ENCODE peak calls at places on chromosomes 4 and X, in ten cellular contexts. One of them, this sample, is unnamed.

GRCh38 chr4:98446499-98447375 is 185.6 kb downstream of the RAP1GDS1 start:
- DNase-seq in endodermal cell: no peak
- DNase-seq in AG10803: peak
- DNase-seq in cardiac fibroblast: peak
- DNase-seq in GM20000: peak
- DNase-seq in NCI-H1930: no peak
- DNase-seq in activated CD4-positive, alpha-beta T cell treated with anti-CD3 and anti-CD28 coated beads, Interleukin-2, amount 10 ng/mL, durations not matched to agents 7 days and 5 days: peak
- DNase-seq in NCI-H345: no peak
- DNase-seq in HFF-Myc: no peak
- DNase-seq in pancreas: no peak
- DNase-seq in this sample: no peak

GRCh38 chr4:71941001-71941400 is 90.8 kb upstream of the NPFFR2 start:
- DNase-seq in pancreas: no peak
- DNase-seq in cardiac fibroblast: peak
- DNase-seq in HFF-Myc: no peak
- DNase-seq in AG10803: peak
- DNase-seq in GM20000: peak
- DNase-seq in endodermal cell: peak
- DNase-seq in activated CD4-positive, alpha-beta T cell treated with anti-CD3 and anti-CD28 coated beads, Interleukin-2, amount 10 ng/mL, durations not matched to agents 7 days and 5 days: no peak
- DNase-seq in NCI-H345: peak
- DNase-seq in NCI-H1930: no peak
- DNase-seq in this sample: no peak

GRCh38 chr4:7025040-7025602 is 18.1 kb upstream of the TADA2B start:
- DNase-seq in GM20000: no peak
- DNase-seq in cardiac fibroblast: no peak
- DNase-seq in AG10803: no peak
- DNase-seq in NCI-H1930: no peak
- DNase-seq in endodermal cell: no peak
- DNase-seq in NCI-H345: no peak
- DNase-seq in pancreas: no peak
- DNase-seq in HFF-Myc: no peak
- DNase-seq in activated CD4-positive, alpha-beta T cell treated with anti-CD3 and anti-CD28 coated beads, Interleukin-2, amount 10 ng/mL, durations not matched to agents 7 days and 5 days: no peak
- DNase-seq in this sample: no peak

GRCh38 chrX:46574941-46575381 is 1.4 kb downstream of the CHST7 start:
- DNase-seq in HFF-Myc: no peak
- DNase-seq in cardiac fibroblast: no peak
- DNase-seq in AG10803: no peak
- DNase-seq in endodermal cell: peak
- DNase-seq in NCI-H1930: peak
- DNase-seq in activated CD4-positive, alpha-beta T cell treated with anti-CD3 and anti-CD28 coated beads, Interleukin-2, amount 10 ng/mL, durations not matched to agents 7 days and 5 days: peak
- DNase-seq in pancreas: no peak
- DNase-seq in GM20000: peak
- DNase-seq in NCI-H345: peak
- DNase-seq in this sample: no peak

GRCh38 chr4:109833756-109834155 is 6.0 kb downstream of the RRH start:
- DNase-seq in NCI-H1930: no peak
- DNase-seq in activated CD4-positive, alpha-beta T cell treated with anti-CD3 and anti-CD28 coated beads, Interleukin-2, amount 10 ng/mL, durations not matched to agents 7 days and 5 days: no peak
- DNase-seq in AG10803: no peak
- DNase-seq in GM20000: no peak
- DNase-seq in NCI-H345: no peak
- DNase-seq in pancreas: no peak
- DNase-seq in endodermal cell: no peak
- DNase-seq in cardiac fibroblast: no peak
- DNase-seq in HFF-Myc: no peak
- DNase-seq in this sample: no peak

GRCh38 chr4:40918330-40918729 is 168.6 kb downstream of the NSUN7 start:
- DNase-seq in cardiac fibroblast: peak
- DNase-seq in endodermal cell: no peak
- DNase-seq in NCI-H345: peak
- DNase-seq in GM20000: no peak
- DNase-seq in pancreas: no peak
- DNase-seq in NCI-H1930: no peak
- DNase-seq in activated CD4-positive, alpha-beta T cell treated with anti-CD3 and anti-CD28 coated beads, Interleukin-2, amount 10 ng/mL, durations not matched to agents 7 days and 5 days: no peak
- DNase-seq in HFF-Myc: no peak
- DNase-seq in AG10803: peak
- DNase-seq in this sample: peak

GRCh38 chr4:75696551-75696950 is 23.3 kb upstream of the G3BP2 start:
- DNase-seq in endodermal cell: no peak
- DNase-seq in GM20000: no peak
- DNase-seq in NCI-H345: no peak
- DNase-seq in AG10803: no peak
- DNase-seq in HFF-Myc: no peak
- DNase-seq in cardiac fibroblast: no peak
- DNase-seq in NCI-H1930: no peak
- DNase-seq in activated CD4-positive, alpha-beta T cell treated with anti-CD3 and anti-CD28 coated beads, Interleukin-2, amount 10 ng/mL, durations not matched to agents 7 days and 5 days: no peak
- DNase-seq in pancreas: no peak
- DNase-seq in this sample: no peak

GRCh38 chrX:150575415-150575814 is 7.0 kb downstream of the MTM1 start:
- DNase-seq in GM20000: no peak
- DNase-seq in NCI-H1930: no peak
- DNase-seq in HFF-Myc: no peak
- DNase-seq in pancreas: no peak
- DNase-seq in cardiac fibroblast: peak
- DNase-seq in AG10803: peak
- DNase-seq in endodermal cell: no peak
- DNase-seq in activated CD4-positive, alpha-beta T cell treated with anti-CD3 and anti-CD28 coated beads, Interleukin-2, amount 10 ng/mL, durations not matched to agents 7 days and 5 days: peak
- DNase-seq in NCI-H345: peak
- DNase-seq in this sample: no peak

GRCh38 chr4:88660446-88661294 is 37.0 kb downstream of the NAP1L5 start:
- DNase-seq in pancreas: no peak
- DNase-seq in AG10803: peak
- DNase-seq in endodermal cell: no peak
- DNase-seq in HFF-Myc: peak
- DNase-seq in cardiac fibroblast: peak
- DNase-seq in NCI-H1930: no peak
- DNase-seq in NCI-H345: no peak
- DNase-seq in GM20000: no peak
- DNase-seq in activated CD4-positive, alpha-beta T cell treated with anti-CD3 and anti-CD28 coated beads, Interleukin-2, amount 10 ng/mL, durations not matched to agents 7 days and 5 days: no peak
- DNase-seq in this sample: no peak

GRCh38 chrX:45843518-45843917 is 642.8 kb upstream of the DIPK2B start:
- DNase-seq in HFF-Myc: no peak
- DNase-seq in NCI-H345: no peak
- DNase-seq in cardiac fibroblast: no peak
- DNase-seq in endodermal cell: no peak
- DNase-seq in pancreas: no peak
- DNase-seq in NCI-H1930: no peak
- DNase-seq in GM20000: peak
- DNase-seq in activated CD4-positive, alpha-beta T cell treated with anti-CD3 and anti-CD28 coated beads, Interleukin-2, amount 10 ng/mL, durations not matched to agents 7 days and 5 days: peak
- DNase-seq in AG10803: no peak
- DNase-seq in this sample: no peak

GRCh38 chr4:54806351-54806750 is 148.6 kb downstream of the KIT start:
- DNase-seq in HFF-Myc: no peak
- DNase-seq in cardiac fibroblast: no peak
- DNase-seq in NCI-H1930: no peak
- DNase-seq in NCI-H345: no peak
- DNase-seq in activated CD4-positive, alpha-beta T cell treated with anti-CD3 and anti-CD28 coated beads, Interleukin-2, amount 10 ng/mL, durations not matched to agents 7 days and 5 days: no peak
- DNase-seq in pancreas: no peak
- DNase-seq in AG10803: no peak
- DNase-seq in endodermal cell: no peak
- DNase-seq in GM20000: no peak
- DNase-seq in this sample: no peak

GRCh38 chr4:188127157-188127874 is 11.9 kb upstream of the TRIML1 start:
- DNase-seq in NCI-H345: no peak
- DNase-seq in cardiac fibroblast: peak
- DNase-seq in GM20000: no peak
- DNase-seq in AG10803: peak
- DNase-seq in activated CD4-positive, alpha-beta T cell treated with anti-CD3 and anti-CD28 coated beads, Interleukin-2, amount 10 ng/mL, durations not matched to agents 7 days and 5 days: no peak
- DNase-seq in endodermal cell: no peak
- DNase-seq in NCI-H1930: no peak
- DNase-seq in HFF-Myc: peak
- DNase-seq in pancreas: no peak
- DNase-seq in this sample: peak

GRCh38 chrX:22164770-22165388 is 107.8 kb upstream of the CBLL2 start:
- DNase-seq in pancreas: no peak
- DNase-seq in GM20000: no peak
- DNase-seq in activated CD4-positive, alpha-beta T cell treated with anti-CD3 and anti-CD28 coated beads, Interleukin-2, amount 10 ng/mL, durations not matched to agents 7 days and 5 days: no peak
- DNase-seq in AG10803: peak
- DNase-seq in NCI-H345: no peak
- DNase-seq in NCI-H1930: no peak
- DNase-seq in HFF-Myc: no peak
- DNase-seq in cardiac fibroblast: peak
- DNase-seq in endodermal cell: no peak
- DNase-seq in this sample: peak

GRCh38 chrX:53184836-53185235 is 40.2 kb downstream of the KDM5C start:
- DNase-seq in GM20000: no peak
- DNase-seq in activated CD4-positive, alpha-beta T cell treated with anti-CD3 and anti-CD28 coated beads, Interleukin-2, amount 10 ng/mL, durations not matched to agents 7 days and 5 days: no peak
- DNase-seq in NCI-H345: no peak
- DNase-seq in AG10803: peak
- DNase-seq in endodermal cell: no peak
- DNase-seq in cardiac fibroblast: peak
- DNase-seq in HFF-Myc: no peak
- DNase-seq in NCI-H1930: no peak
- DNase-seq in pancreas: no peak
- DNase-seq in this sample: no peak

GRCh38 chrX:119145241-119145653 is 17.6 kb upstream of the KIAA1210 start:
- DNase-seq in NCI-H1930: no peak
- DNase-seq in activated CD4-positive, alpha-beta T cell treated with anti-CD3 and anti-CD28 coated beads, Interleukin-2, amount 10 ng/mL, durations not matched to agents 7 days and 5 days: no peak
- DNase-seq in NCI-H345: peak
- DNase-seq in AG10803: peak
- DNase-seq in pancreas: no peak
- DNase-seq in endodermal cell: peak
- DNase-seq in HFF-Myc: no peak
- DNase-seq in GM20000: no peak
- DNase-seq in cardiac fibroblast: peak
- DNase-seq in this sample: no peak

GRCh38 chr4:74283614-74284013 is 24.7 kb upstream of the EPGN start:
- DNase-seq in NCI-H345: no peak
- DNase-seq in HFF-Myc: peak
- DNase-seq in AG10803: peak
- DNase-seq in endodermal cell: no peak
- DNase-seq in pancreas: no peak
- DNase-seq in NCI-H1930: no peak
- DNase-seq in cardiac fibroblast: peak
- DNase-seq in activated CD4-positive, alpha-beta T cell treated with anti-CD3 and anti-CD28 coated beads, Interleukin-2, amount 10 ng/mL, durations not matched to agents 7 days and 5 days: no peak
- DNase-seq in GM20000: no peak
- DNase-seq in this sample: peak

GRCh38 chr4:185734214-185734613 is 77.8 kb downstream of the SORBS2 start:
- DNase-seq in GM20000: peak
- DNase-seq in HFF-Myc: no peak
- DNase-seq in AG10803: no peak
- DNase-seq in NCI-H1930: no peak
- DNase-seq in cardiac fibroblast: peak
- DNase-seq in endodermal cell: no peak
- DNase-seq in pancreas: no peak
- DNase-seq in activated CD4-positive, alpha-beta T cell treated with anti-CD3 and anti-CD28 coated beads, Interleukin-2, amount 10 ng/mL, durations not matched to agents 7 days and 5 days: no peak
- DNase-seq in NCI-H345: no peak
- DNase-seq in this sample: no peak

GRCh38 chr4:94469221-94469784 is 17.6 kb downstream of the PDLIM5 start:
- DNase-seq in activated CD4-positive, alpha-beta T cell treated with anti-CD3 and anti-CD28 coated beads, Interleukin-2, amount 10 ng/mL, durations not matched to agents 7 days and 5 days: no peak
- DNase-seq in cardiac fibroblast: no peak
- DNase-seq in pancreas: no peak
- DNase-seq in GM20000: no peak
- DNase-seq in endodermal cell: no peak
- DNase-seq in NCI-H1930: no peak
- DNase-seq in HFF-Myc: no peak
- DNase-seq in AG10803: no peak
- DNase-seq in NCI-H345: no peak
- DNase-seq in this sample: no peak

GRCh38 chrX:148552775-148553174 is 52.4 kb downstream of the AFF2 start:
- DNase-seq in AG10803: no peak
- DNase-seq in activated CD4-positive, alpha-beta T cell treated with anti-CD3 and anti-CD28 coated beads, Interleukin-2, amount 10 ng/mL, durations not matched to agents 7 days and 5 days: no peak
- DNase-seq in cardiac fibroblast: no peak
- DNase-seq in GM20000: no peak
- DNase-seq in pancreas: no peak
- DNase-seq in NCI-H1930: no peak
- DNase-seq in NCI-H345: no peak
- DNase-seq in endodermal cell: no peak
- DNase-seq in HFF-Myc: no peak
- DNase-seq in this sample: no peak

GRCh38 chr4:8229341-8229975 is 30.4 kb downstream of the SH3TC1 start:
- DNase-seq in NCI-H345: no peak
- DNase-seq in activated CD4-positive, alpha-beta T cell treated with anti-CD3 and anti-CD28 coated beads, Interleukin-2, amount 10 ng/mL, durations not matched to agents 7 days and 5 days: no peak
- DNase-seq in HFF-Myc: no peak
- DNase-seq in NCI-H1930: no peak
- DNase-seq in AG10803: no peak
- DNase-seq in GM20000: no peak
- DNase-seq in endodermal cell: no peak
- DNase-seq in cardiac fibroblast: no peak
- DNase-seq in pancreas: no peak
- DNase-seq in this sample: no peak

GRCh38 chr4:139167774-139168444 is 9.1 kb downstream of the ELF2 start:
- DNase-seq in NCI-H345: no peak
- DNase-seq in NCI-H1930: no peak
- DNase-seq in GM20000: peak
- DNase-seq in pancreas: no peak
- DNase-seq in HFF-Myc: no peak
- DNase-seq in endodermal cell: no peak
- DNase-seq in activated CD4-positive, alpha-beta T cell treated with anti-CD3 and anti-CD28 coated beads, Interleukin-2, amount 10 ng/mL, durations not matched to agents 7 days and 5 days: no peak
- DNase-seq in AG10803: peak
- DNase-seq in cardiac fibroblast: peak
- DNase-seq in this sample: peak

GRCh38 chr4:98546910-98547544 is 111.4 kb downstream of the TSPAN5 start:
- DNase-seq in NCI-H1930: no peak
- DNase-seq in pancreas: no peak
- DNase-seq in cardiac fibroblast: peak
- DNase-seq in activated CD4-positive, alpha-beta T cell treated with anti-CD3 and anti-CD28 coated beads, Interleukin-2, amount 10 ng/mL, durations not matched to agents 7 days and 5 days: no peak
- DNase-seq in NCI-H345: no peak
- DNase-seq in GM20000: no peak
- DNase-seq in endodermal cell: no peak
- DNase-seq in HFF-Myc: no peak
- DNase-seq in AG10803: peak
- DNase-seq in this sample: peak

GRCh38 chr4:130530505-130530904 is 1434.6 kb downstream of the C4orf33 start:
- DNase-seq in pancreas: no peak
- DNase-seq in NCI-H345: no peak
- DNase-seq in cardiac fibroblast: no peak
- DNase-seq in activated CD4-positive, alpha-beta T cell treated with anti-CD3 and anti-CD28 coated beads, Interleukin-2, amount 10 ng/mL, durations not matched to agents 7 days and 5 days: no peak
- DNase-seq in HFF-Myc: no peak
- DNase-seq in NCI-H1930: no peak
- DNase-seq in AG10803: no peak
- DNase-seq in endodermal cell: no peak
- DNase-seq in GM20000: no peak
- DNase-seq in this sample: no peak

GRCh38 chr4:182143822-182144620 is 99.2 kb upstream of the TENM3 start:
- DNase-seq in HFF-Myc: peak
- DNase-seq in GM20000: peak
- DNase-seq in AG10803: peak
- DNase-seq in NCI-H1930: peak
- DNase-seq in endodermal cell: peak
- DNase-seq in activated CD4-positive, alpha-beta T cell treated with anti-CD3 and anti-CD28 coated beads, Interleukin-2, amount 10 ng/mL, durations not matched to agents 7 days and 5 days: no peak
- DNase-seq in cardiac fibroblast: peak
- DNase-seq in pancreas: peak
- DNase-seq in NCI-H345: no peak
- DNase-seq in this sample: no peak

This sample was measured in hepatic stellate cell.